ENCODE peak calls at places on chromosomes 5 and 9, in five cellular contexts. N is T1000; S is activated naive CD4-positive, alpha-beta T cell treated with anti-CD3 and anti-CD28 coated beads, Interleukin-2, amount 50 U/mL, for 16 hours; V is NAMALWA; A is astrocyte of the cerebellum. C is an unnamed sample.

GRCh38 chr5:171336486-171337206 is 27.6 kb downstream of the TLX3 start:
- DNase-seq in V (no peak), N (no peak), S (peak; percentile 16), A (peak; percentile 34), C (no peak)

GRCh38 chr5:159202151-159202550 is 7.2 kb downstream of the RNF145 start:
- DNase-seq in V (no peak), A (peak; percentile 61), N (no peak), S (no peak), C (no peak)

GRCh38 chr5:96885518-96886338 is 9.4 kb downstream of the ERAP2 start:
- DNase-seq in V (peak; percentile 81), A (no peak), N (no peak), S (no peak), C (no peak)

GRCh38 chr5:175329976-175330375 is 114.0 kb downstream of the DRD1 start:
- DNase-seq in N (no peak), V (no peak), A (no peak), S (no peak), C (no peak)

GRCh38 chr5:150801117-150801927 is 22.8 kb downstream of the SMIM3 start:
- DNase-seq in A (peak; percentile 63), V (peak; percentile 57), N (no peak), S (no peak), C (no peak)

GRCh38 chr5:103505581-103506305 is 56.8 kb downstream of the NUDT12 start:
- DNase-seq in N (no peak), S (no peak), A (no peak), V (no peak), C (no peak)

GRCh38 chr9:82722556-82722955 is 340.4 kb downstream of the RASEF start:
- DNase-seq in N (no peak), A (no peak), S (no peak), V (no peak), C (no peak)

GRCh38 chr5:6225121-6225607 is 153.2 kb downstream of the MED10 start:
- DNase-seq in V (no peak), A (no peak), S (no peak), N (no peak), C (no peak)

GRCh38 chr9:136381966-136382513 is 8.6 kb upstream of the CARD9 start:
- DNase-seq in V (no peak), S (no peak), N (no peak), A (no peak), C (no peak)

GRCh38 chr5:54470191-54470590 is 14.7 kb downstream of the HSPB3 start:
- DNase-seq in S (no peak), N (no peak), V (no peak), A (no peak), C (no peak)

GRCh38 chr5:110785356-110785755 is 46.5 kb downstream of the SLC25A46 start:
- DNase-seq in N (no peak), S (no peak), V (no peak), A (no peak), C (no peak)

GRCh38 chr5:134509308-134510040 is 16.0 kb upstream of the JADE2 start:
- DNase-seq in A (no peak), N (no peak), V (no peak), S (no peak), C (no peak)

GRCh38 chr5:29150840-29151239 is 2042.6 kb upstream of the CDH6 start:
- DNase-seq in S (no peak), V (no peak), N (no peak), A (no peak), C (no peak)

GRCh38 chr5:179347581-179347980 is 2.3 kb upstream of the ADAMTS2 start:
- DNase-seq in N (no peak), A (no peak), V (no peak), S (no peak), C (no peak)

GRCh38 chr5:38780950-38781349 is 64.9 kb upstream of the OSMR start:
- DNase-seq in N (no peak), V (no peak), S (no peak), A (peak; percentile 86), C (no peak)

GRCh38 chr5:168353216-168353957 is 61.9 kb downstream of the WWC1 start:
- DNase-seq in N (no peak), A (no peak), S (no peak), V (no peak), C (no peak)

GRCh38 chr5:53366245-53366644 is 114.2 kb upstream of the FST start:
- DNase-seq in S (no peak), N (no peak), V (no peak), A (no peak), C (no peak)

GRCh38 chr9:127179633-127180401 is 57.4 kb upstream of the ANGPTL2 start:
- DNase-seq in S (peak; percentile 2), A (no peak), V (no peak), N (no peak), C (no peak)

GRCh38 chr5:164809831-164810230 is 1304.4 kb downstream of the MAT2B start:
- DNase-seq in A (peak; percentile 16), N (no peak), V (no peak), S (no peak), C (no peak)

GRCh38 chr9:20980713-20981481 is 50.5 kb downstream of the HACD4 start:
- DNase-seq in N (no peak), V (peak; percentile 29), A (peak; percentile 88), S (no peak), C (peak; percentile 4)

GRCh38 chr5:143002459-143003327 is 232.5 kb downstream of the ARHGAP26 start:
- DNase-seq in V (peak; percentile 81), S (peak; percentile 52), A (peak; percentile 78), N (no peak), C (no peak)

GRCh38 chr5:82347213-82347947 is 69.2 kb upstream of the RPS23 start:
- DNase-seq in V (no peak), S (no peak), N (no peak), A (peak; percentile 95), C (no peak)

GRCh38 chr9:90300901-90301688 is 341.5 kb downstream of the DIRAS2 start:
- DNase-seq in V (no peak), S (no peak), A (peak; percentile 60), N (peak; percentile 77), C (peak; percentile 91)

GRCh38 chr5:171927345-171927941 is 79.0 kb downstream of the FBXW11 start:
- DNase-seq in S (no peak), A (no peak), N (no peak), V (peak; percentile 46), C (no peak)

GRCh38 chr9:117825609-117826347 is 121.6 kb downstream of the TLR4 start:
- DNase-seq in A (no peak), S (peak; percentile 20), N (no peak), V (no peak), C (no peak)

GRCh38 chr5:169149317-169149716 is 151.6 kb downstream of the SLIT3 start:
- DNase-seq in A (no peak), V (peak; percentile 21), S (no peak), N (no peak), C (no peak)

GRCh38 chr5:75286211-75286773 is 49.6 kb upstream of the ANKRD31 start:
- DNase-seq in S (no peak), V (no peak), N (no peak), A (no peak), C (no peak)

GRCh38 chr5:159913048-159913447 is 3.2 kb upstream of the ADRA1B start:
- DNase-seq in S (no peak), V (no peak), N (peak; percentile 19), A (no peak), C (peak; percentile 62)

GRCh38 chr5:153504726-153505125 is 14.3 kb downstream of the GRIA1 start:
- DNase-seq in N (no peak), V (no peak), S (no peak), A (no peak), C (no peak)